ENCODE peak calls at places on chromosomes 4 and X, in five cellular contexts. T, E, U, I and G are unnamed samples.

GRCh38 chr4:128570380-128570779 is 239.1 kb upstream of the JADE1 start:
- DNase-seq in T (peak), I (no peak), E (peak), U (peak), G (peak)

GRCh38 chr4:80184791-80185756 is 12.2 kb upstream of the PRDM8 start:
- DNase-seq in T (no peak), E (peak), I (no peak), U (peak), G (no peak)

GRCh38 chr4:135192746-135193535 is 991.4 kb upstream of the PABPC4L start:
- DNase-seq in T (no peak), I (no peak), E (no peak), U (peak), G (no peak)

GRCh38 chr4:152970102-152970820 is 34.1 kb downstream of the FHDC1 start:
- DNase-seq in U (no peak), I (no peak), T (peak), E (no peak), G (no peak)

GRCh38 chrX:9337056-9337455 is 127.8 kb upstream of the TBL1X start:
- DNase-seq in E (no peak), U (peak), T (no peak), I (no peak), G (peak)

GRCh38 chr4:25500626-25501318 is 123.7 kb downstream of the ANAPC4 start:
- DNase-seq in U (no peak), E (no peak), I (no peak), T (no peak), G (no peak)

GRCh38 chrX:10665681-10666080 is 45.3 kb upstream of the MID1 start:
- DNase-seq in T (no peak), I (no peak), U (no peak), E (no peak), G (no peak)

GRCh38 chr4:139528377-139529005 is 27.5 kb downstream of the SETD7 start:
- DNase-seq in I (peak), T (no peak), E (peak), U (peak), G (peak)

GRCh38 chr4:176443117-176443516 is 123.4 kb downstream of the SPCS3 start:
- DNase-seq in U (peak), E (no peak), T (peak), I (peak), G (no peak)

DNA sequence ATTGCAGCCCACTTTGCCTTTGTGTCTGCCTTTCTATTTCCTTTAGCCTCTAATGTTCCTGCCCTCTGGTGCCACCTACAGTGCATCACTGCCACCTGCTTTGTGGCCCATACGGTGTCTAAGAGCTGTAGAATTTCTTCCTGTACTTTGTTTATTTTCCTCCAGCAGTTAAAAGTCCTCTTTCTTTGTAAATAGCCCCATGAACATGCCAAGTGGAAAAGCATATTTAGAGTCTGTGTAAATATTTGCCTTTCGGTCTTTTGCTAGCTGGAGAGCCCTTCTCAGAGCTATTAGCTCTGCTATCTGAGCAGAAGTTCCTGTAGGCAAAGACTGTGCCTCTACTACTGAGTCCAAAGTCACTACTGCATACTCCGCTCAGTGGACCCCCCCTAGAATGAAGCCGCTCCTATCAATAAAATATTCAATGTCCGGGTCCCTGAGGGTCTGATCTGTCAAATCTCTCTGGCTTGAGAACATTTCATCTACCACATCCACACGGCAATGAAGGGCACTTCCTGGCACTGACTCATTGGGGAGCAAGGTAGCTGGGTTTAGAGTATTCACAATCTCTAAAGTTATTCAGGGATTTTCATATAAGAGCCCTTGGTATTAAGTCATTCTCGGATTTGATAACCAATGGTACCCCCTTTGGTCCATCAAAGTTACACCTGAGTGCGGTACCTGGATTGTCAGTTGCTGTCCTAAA is 36.3 kb downstream of the SULT1E1 start:
- DNase-seq in E (peak), T (peak), I (peak), U (peak), G (no peak)
- TF ChIP-seq CTCF in E (peak), T (peak), I (peak), U (peak), G (no peak)

GRCh38 chr4:88283661-88284377 is 542 bp downstream of the PPM1K start:
- DNase-seq in T (peak), E (peak), I (no peak), U (no peak), G (peak)
- TF ChIP-seq CTCF in T (no peak), E (no peak), I (no peak), U (no peak), G (peak)

DNA sequence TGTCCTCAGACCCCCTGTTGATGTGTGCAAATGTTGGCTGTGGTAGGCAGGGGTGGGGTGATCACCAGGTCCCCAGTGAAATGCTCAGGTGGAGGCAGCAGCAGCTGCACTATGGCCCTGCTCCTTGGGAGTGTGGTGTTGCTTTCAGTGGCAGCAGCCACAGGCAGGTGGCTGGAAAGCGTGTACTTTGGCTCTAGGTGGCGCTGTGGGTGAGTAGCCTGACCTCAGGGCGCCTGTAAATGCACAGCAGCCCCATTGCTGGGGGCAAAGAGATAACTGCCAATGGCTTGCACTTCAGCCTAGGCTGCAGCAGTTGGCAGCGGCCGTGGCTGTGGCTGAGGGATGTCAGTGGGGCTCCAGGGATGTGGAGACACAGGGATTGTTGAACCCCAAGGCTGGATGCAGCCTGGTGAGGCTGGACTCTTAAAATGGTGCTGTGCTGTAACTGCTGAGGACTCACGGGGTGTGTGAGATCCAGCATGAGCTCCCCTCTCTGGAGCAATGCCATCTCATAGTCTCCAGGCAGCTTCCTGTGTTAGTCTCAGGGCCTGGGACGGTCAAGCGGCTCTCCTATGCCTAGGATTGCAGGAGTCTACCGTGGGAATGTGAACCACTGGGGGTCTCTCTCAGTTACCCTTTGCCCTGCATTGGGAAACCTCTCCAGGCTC is 421.7 kb upstream of the HTR2C start:
- DNase-seq in I (no peak), U (no peak), E (no peak), T (no peak), G (no peak)
- TF ChIP-seq CTCF in I (no peak), U (no peak), E (no peak), T (no peak), G (no peak)

GRCh38 chr4:57109847-57110634 is at the start of gene IGFBP7:
- DNase-seq in T (peak), U (peak), E (peak), I (no peak), G (peak)
- TF ChIP-seq CTCF in T (no peak), U (no peak), E (no peak), I (no peak), G (peak)

GRCh38 chrX:153689654-153690465 is 2.1 kb downstream of the SLC6A8 start:
- DNase-seq in T (peak), E (no peak), I (no peak), U (peak), G (no peak)
- TF ChIP-seq CTCF in T (no peak), E (no peak), I (no peak), U (peak), G (no peak)